ENCODE peak calls at places on chromosome 1, in seven cellular contexts. A is activated gamma-delta T cell treated with Interleukin-2 at 50 U/mL for 16 hours; X is HCT116; M is activated CD8-positive, alpha-beta memory T cell treated with anti-CD3 and anti-CD28 coated beads for 48 hours; K is right atrium auricular region; D is choroid plexus epithelial cell; P is ELF-1. C is an unnamed sample.

GRCh38 chr1:179264506-179264905 is 29.1 kb upstream of the SOAT1 start:
- DNase-seq in K (no peak), P (no peak), X (no peak), D (no peak), M (no peak), A (no peak), C (no peak)

GRCh38 chr1:203299180-203299579 is 6.1 kb upstream of the BTG2 start:
- DNase-seq in X (no peak), K (no peak), P (no peak), A (no peak), D (no peak), M (no peak), C (peak; percentile 81)

GRCh38 chr1:1359668-1360468 is 1.5 kb upstream of the MXRA8 start:
- DNase-seq in M (no peak), K (no peak), P (peak; percentile 92), D (peak; percentile 39), A (no peak), X (no peak), C (no peak)

GRCh38 chr1:219041819-219042218 is 131.9 kb upstream of the LYPLAL1 start:
- DNase-seq in K (no peak), P (no peak), M (no peak), D (peak; percentile 91), X (no peak), A (no peak), C (no peak)

GRCh38 chr1:201535046-201535777 is 3.7 kb upstream of the NAV1 start:
- DNase-seq in P (no peak), X (peak; percentile 28), D (peak; percentile 54), K (no peak), A (no peak), M (no peak), C (no peak)

GRCh38 chr1:47592296-47592975 is 154.6 kb downstream of the FOXD2 start:
- DNase-seq in D (no peak), M (no peak), K (peak; percentile 52), P (no peak), A (no peak), X (no peak), C (peak; percentile 0)

GRCh38 chr1:9473032-9473792 is 66.1 kb upstream of the SLC25A33 start:
- DNase-seq in X (peak; percentile 12), M (no peak), P (peak; percentile 87), K (peak; percentile 95), A (no peak), D (peak; percentile 91), C (peak; percentile 80)

GRCh38 chr1:10195570-10195969 is 14.8 kb upstream of the KIF1B start:
- DNase-seq in M (no peak), X (peak; percentile 13), A (no peak), P (no peak), D (peak; percentile 61), K (no peak), C (no peak)

GRCh38 chr1:41728403-41729202 is 190.1 kb downstream of the HIVEP3 start:
- DNase-seq in K (no peak), X (no peak), D (no peak), A (peak; percentile 31), M (peak; percentile 73), P (peak; percentile 39), C (peak; percentile 86)

GRCh38 chr1:151309851-151310323 is 17.3 kb downstream of the PI4KB start:
- DNase-seq in X (no peak), A (no peak), D (peak; percentile 89), M (no peak), K (no peak), P (peak; percentile 83), C (no peak)

GRCh38 chr1:3038113-3038551 is 16.9 kb downstream of the ACTRT2 start:
- DNase-seq in X (no peak), M (no peak), A (no peak), P (no peak), D (no peak), K (no peak), C (no peak)

GRCh38 chr1:220970311-220970710 is 91.1 kb downstream of the HLX start:
- DNase-seq in D (no peak), K (no peak), A (no peak), M (no peak), P (no peak), X (no peak), C (no peak)

GRCh38 chr1:1175221-1176062 is 1.8 kb downstream of the TTLL10 start:
- DNase-seq in X (no peak), A (no peak), P (no peak), M (no peak), D (no peak), K (no peak), C (no peak)

GRCh38 chr1:19514391-19514831 is 29.1 kb upstream of the CAPZB start:
- DNase-seq in M (no peak), P (no peak), K (no peak), A (no peak), X (no peak), D (peak; percentile 95), C (no peak)

GRCh38 chr1:228309548-228310067 is 97.0 kb downstream of the TRIM11 start:
- DNase-seq in A (no peak), P (no peak), K (no peak), X (no peak), D (no peak), M (no peak), C (no peak)

GRCh38 chr1:55039342-55040082 is at the start of gene PCSK9:
- DNase-seq in M (no peak), A (no peak), D (peak; percentile 41), K (no peak), X (peak; percentile 60), P (peak; percentile 82), C (no peak)

GRCh38 chr1:228345201-228345930 is 61.3 kb downstream of the TRIM11 start:
- DNase-seq in K (no peak), D (no peak), M (no peak), A (no peak), P (no peak), X (no peak), C (peak; percentile 30)

GRCh38 chr1:63269571-63269970 is 52.8 kb upstream of the FOXD3 start:
- DNase-seq in D (no peak), K (no peak), P (no peak), A (no peak), X (no peak), M (no peak), C (no peak)

GRCh38 chr1:208129489-208129888 is 114.7 kb downstream of the PLXNA2 start:
- DNase-seq in D (no peak), X (no peak), A (no peak), M (no peak), K (no peak), P (no peak), C (no peak)

GRCh38 chr1:37811027-37811655 is 3.1 kb upstream of the YRDC start:
- DNase-seq in D (peak; percentile 90), A (peak; percentile 47), M (no peak), P (peak; percentile 83), K (peak; percentile 69), X (peak; percentile 73), C (peak; percentile 55)

GRCh38 chr1:33094971-33095604 is 14.1 kb downstream of the AZIN2 start:
- DNase-seq in P (peak; percentile 77), K (peak; percentile 79), M (no peak), X (peak; percentile 60), D (peak; percentile 69), A (peak; percentile 23), C (peak; percentile 34)

GRCh38 chr1:201740086-201740541 is 88.8 kb upstream of the IPO9 start:
- DNase-seq in X (no peak), M (no peak), D (peak; percentile 56), P (peak; percentile 54), K (no peak), A (no peak), C (no peak)